ENCODE peak calls at places on chromosomes 3 and 15, in nine cellular contexts. W, G, D, Q, U, X, B, P and H are unnamed samples.

GRCh38 chr3:63135362-63135761 is 142.7 kb upstream of the SYNPR start:
- DNase-seq in W (no peak), G (no peak), D (no peak), Q (no peak), U (no peak), X (no peak), B (no peak), P (no peak), H (no peak)

GRCh38 chr3:136292500-136292899 is 42.4 kb downstream of the PCCB start:
- DNase-seq in W (no peak), G (no peak), D (no peak), Q (no peak), U (no peak), X (no peak), B (no peak), P (no peak), H (no peak)

GRCh38 chr3:28575100-28575747 is 226.6 kb upstream of the AZI2 start:
- DNase-seq in W (peak; percentile 26), G (no peak), D (no peak), Q (no peak), U (peak; percentile 29), X (peak; percentile 30), B (peak; percentile 11), P (no peak), H (no peak)

GRCh38 chr3:50365080-50365841 is 5.9 kb upstream of the TMEM115 start:
- DNase-seq in W (peak; percentile 95), G (peak; percentile 86), D (peak; percentile 49), Q (peak; percentile 96), U (peak; percentile 96), X (peak; percentile 91), B (peak; percentile 82), P (peak; percentile 70), H (no peak)

GRCh38 chr3:113614402-113614801 is 82.0 kb downstream of the USF3 start:
- DNase-seq in W (no peak), G (peak; percentile 24), D (no peak), Q (no peak), U (no peak), X (no peak), B (peak; percentile 18), P (no peak), H (no peak)

GRCh38 chr3:20406621-20407020 is 220.6 kb upstream of the SGO1 start:
- DNase-seq in W (no peak), G (no peak), D (no peak), Q (no peak), U (no peak), X (no peak), B (no peak), P (no peak), H (no peak)

GRCh38 chr3:186880392-186880791 is 37.9 kb downstream of the ADIPOQ start:
- DNase-seq in W (no peak), G (no peak), D (no peak), Q (no peak), U (no peak), X (no peak), B (no peak), P (no peak), H (no peak)

GRCh38 chr3:188901671-188902331 is 270.0 kb upstream of the TPRG1 start:
- DNase-seq in W (no peak), G (no peak), D (peak; percentile 29), Q (no peak), U (no peak), X (no peak), B (no peak), P (no peak), H (no peak)

GRCh38 chr3:13111874-13112520 is 38.8 kb upstream of the IQSEC1 start:
- DNase-seq in W (peak; percentile 86), G (no peak), D (no peak), Q (peak; percentile 40), U (peak; percentile 85), X (no peak), B (no peak), P (no peak), H (no peak)

GRCh38 chr15:63401714-63402497 is 20.3 kb upstream of the CA12 start:
- DNase-seq in W (no peak), G (no peak), D (no peak), Q (no peak), U (no peak), X (no peak), B (no peak), P (no peak), H (no peak)

GRCh38 chr3:100335137-100335833 is 728 bp downstream of the NIT2 start:
- DNase-seq in W (no peak), G (no peak), D (no peak), Q (peak; percentile 34), U (no peak), X (no peak), B (peak; percentile 14), P (no peak), H (no peak)

GRCh38 chr15:66702770-66703539 is 919 bp downstream of the SMAD6 start:
- DNase-seq in W (peak; percentile 36), G (no peak), D (no peak), Q (peak; percentile 29), U (peak; percentile 43), X (no peak), B (no peak), P (no peak), H (no peak)
- TF ChIP-seq POLR2A in W (no peak), G (no peak), D (no peak), Q (no peak), U (no peak), X (no peak), B (no peak), P (no peak), H (no peak)

GRCh38 chr3:123153124-123153523 is 48.6 kb upstream of the SEC22A start:
- DNase-seq in W (no peak), G (peak; percentile 3), D (no peak), Q (no peak), U (no peak), X (no peak), B (no peak), P (no peak), H (no peak)
- TF ChIP-seq POLR2A in W (no peak), G (no peak), D (no peak), Q (no peak), U (no peak), X (no peak), B (no peak), P (no peak), H (no peak)

GRCh38 chr3:46995901-46996562 is 16.6 kb downstream of the NBEAL2 start:
- DNase-seq in W (no peak), G (no peak), D (no peak), Q (no peak), U (no peak), X (no peak), B (no peak), P (no peak), H (no peak)
- TF ChIP-seq POLR2A in W (no peak), G (no peak), D (no peak), Q (no peak), U (no peak), X (no peak), B (no peak), P (no peak), H (no peak)

DNA sequence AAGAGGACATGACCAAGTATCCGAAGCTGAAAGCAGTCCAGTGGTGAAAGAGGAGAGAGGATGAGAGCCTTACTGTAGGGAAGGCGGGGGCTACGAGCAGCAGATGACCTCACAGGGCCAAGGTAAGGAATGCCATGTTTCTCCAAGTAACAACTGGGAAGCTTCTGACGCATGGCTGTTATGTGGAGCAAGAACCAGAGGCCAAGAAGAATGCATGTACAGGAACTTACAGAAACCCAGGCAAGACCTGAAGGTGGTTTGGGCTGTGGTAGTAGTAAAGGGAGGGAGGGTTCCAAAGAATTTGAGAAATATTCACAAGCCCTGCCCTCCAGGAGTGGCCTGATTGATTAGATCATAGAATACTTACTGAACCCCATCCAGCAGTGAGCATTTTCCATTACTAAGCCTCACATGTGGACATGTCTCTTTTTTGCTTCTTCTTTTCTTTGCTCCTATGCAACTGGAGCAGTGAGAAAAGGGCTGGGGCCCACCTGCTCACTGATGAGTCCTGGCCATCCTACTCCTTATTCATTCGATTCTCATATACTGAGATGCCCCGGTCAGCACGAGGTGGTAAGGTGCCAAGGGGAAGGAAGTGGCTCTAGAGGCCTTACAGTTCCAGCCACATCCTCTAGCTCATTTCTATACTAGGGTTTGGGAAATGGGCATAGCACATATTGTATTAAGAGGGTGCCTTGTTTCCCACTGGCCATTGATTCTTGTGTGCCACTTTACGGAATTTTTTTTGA is 8.3 kb upstream of the SLC12A8 start:
- DNase-seq in W (no peak), G (no peak), D (peak; percentile 31), Q (no peak), U (no peak), X (no peak), B (no peak), P (no peak), H (no peak)
- TF ChIP-seq POLR2A in W (no peak), G (no peak), D (no peak), Q (no peak), U (no peak), X (no peak), B (no peak), P (no peak), H (no peak)

GRCh38 chr3:171159822-171160157 is 133.3 kb upstream of the SLC2A2 start:
- DNase-seq in W (no peak), G (no peak), D (no peak), Q (no peak), U (no peak), X (no peak), B (no peak), P (no peak), H (no peak)

GRCh38 chr3:171159024-171159821 is 132.7 kb upstream of the SLC2A2 start:
- DNase-seq in W (no peak), G (no peak), D (no peak), Q (no peak), U (no peak), X (no peak), B (no peak), P (no peak), H (no peak)

GRCh38 chr3:171157286-171157685 is 130.8 kb upstream of the SLC2A2 start:
- DNase-seq in W (no peak), G (no peak), D (no peak), Q (no peak), U (no peak), X (no peak), B (peak; percentile 33), P (no peak), H (no peak)

GRCh38 chr3:171156455-171157005 is 130.0 kb upstream of the SLC2A2 start:
- DNase-seq in W (no peak), G (no peak), D (no peak), Q (no peak), U (no peak), X (no peak), B (peak; percentile 17), P (no peak), H (no peak)

GRCh38 chr3:171157980-171158379 is 131.5 kb upstream of the SLC2A2 start:
- DNase-seq in W (no peak), G (no peak), D (no peak), Q (no peak), U (no peak), X (no peak), B (no peak), P (no peak), H (no peak)
- TF ChIP-seq POLR2A in W (no peak), G (no peak), D (no peak), Q (no peak), U (no peak), X (no peak), B (no peak), P (no peak), H (no peak)

GRCh38 chr3:139935071-139935865 is at the start of gene CLSTN2:
- DNase-seq in W (peak; percentile 38), G (peak; percentile 76), D (no peak), Q (peak; percentile 27), U (peak; percentile 78), X (peak; percentile 17), B (peak; percentile 58), P (no peak), H (no peak)
- TF ChIP-seq POLR2A in W (no peak), G (peak; percentile 49), D (no peak), Q (no peak), U (no peak), X (no peak), B (peak; percentile 61), P (no peak), H (no peak)